ENCODE peak calls at places on chromosomes 2 and 18, in ten cellular contexts. One of them, this sample, is unnamed.

GRCh38 chr2:207491954-207492353 is 37.8 kb upstream of the CREB1 start:
- DNase-seq in cardiac fibroblast: no peak
- DNase-seq in RWPE1: no peak
- DNase-seq in neural crest cell: no peak
- DNase-seq in posterior cingulate gyrus: no peak
- DNase-seq in MCF 10A: no peak
- DNase-seq in NCI-H1417 treated with DMSO at 0.1 percent for 48 hours: no peak
- DNase-seq in NCI-H1105 treated with DMSO at 0.1 percent for 48 hours: no peak
- DNase-seq in mammary epithelial cell: no peak
- DNase-seq in Kasumi-1: no peak
- DNase-seq in this sample: no peak

GRCh38 chr2:168371273-168371992 is 84.6 kb upstream of the CERS6 start:
- DNase-seq in cardiac fibroblast: no peak
- DNase-seq in RWPE1: no peak
- DNase-seq in neural crest cell: no peak
- DNase-seq in posterior cingulate gyrus: no peak
- DNase-seq in MCF 10A: no peak
- DNase-seq in NCI-H1417 treated with DMSO at 0.1 percent for 48 hours: no peak
- DNase-seq in NCI-H1105 treated with DMSO at 0.1 percent for 48 hours: no peak
- DNase-seq in mammary epithelial cell: peak
- DNase-seq in Kasumi-1: peak
- DNase-seq in this sample: no peak

GRCh38 chr18:183769-184168 is 25.4 kb downstream of the USP14 start:
- DNase-seq in cardiac fibroblast: peak
- DNase-seq in RWPE1: peak
- DNase-seq in neural crest cell: no peak
- DNase-seq in posterior cingulate gyrus: no peak
- DNase-seq in MCF 10A: peak
- DNase-seq in NCI-H1417 treated with DMSO at 0.1 percent for 48 hours: no peak
- DNase-seq in NCI-H1105 treated with DMSO at 0.1 percent for 48 hours: peak
- DNase-seq in mammary epithelial cell: no peak
- DNase-seq in Kasumi-1: no peak
- DNase-seq in this sample: no peak

GRCh38 chr2:239693330-239693729 is 292.5 kb upstream of the HDAC4 start:
- DNase-seq in cardiac fibroblast: no peak
- DNase-seq in RWPE1: no peak
- DNase-seq in neural crest cell: no peak
- DNase-seq in posterior cingulate gyrus: peak
- DNase-seq in MCF 10A: no peak
- DNase-seq in NCI-H1417 treated with DMSO at 0.1 percent for 48 hours: no peak
- DNase-seq in NCI-H1105 treated with DMSO at 0.1 percent for 48 hours: no peak
- DNase-seq in mammary epithelial cell: no peak
- DNase-seq in Kasumi-1: no peak
- DNase-seq in this sample: no peak

GRCh38 chr18:13398631-13399030 is 180.1 kb downstream of the LDLRAD4 start:
- DNase-seq in cardiac fibroblast: no peak
- DNase-seq in RWPE1: no peak
- DNase-seq in neural crest cell: no peak
- DNase-seq in posterior cingulate gyrus: no peak
- DNase-seq in MCF 10A: no peak
- DNase-seq in NCI-H1417 treated with DMSO at 0.1 percent for 48 hours: no peak
- DNase-seq in NCI-H1105 treated with DMSO at 0.1 percent for 48 hours: no peak
- DNase-seq in mammary epithelial cell: no peak
- DNase-seq in Kasumi-1: no peak
- DNase-seq in this sample: no peak

GRCh38 chr2:95115418-95115817 is 6.2 kb downstream of the MRPS5 start:
- DNase-seq in cardiac fibroblast: peak
- DNase-seq in RWPE1: peak
- DNase-seq in neural crest cell: peak
- DNase-seq in posterior cingulate gyrus: peak
- DNase-seq in MCF 10A: peak
- DNase-seq in NCI-H1417 treated with DMSO at 0.1 percent for 48 hours: no peak
- DNase-seq in NCI-H1105 treated with DMSO at 0.1 percent for 48 hours: peak
- DNase-seq in mammary epithelial cell: peak
- DNase-seq in Kasumi-1: peak
- DNase-seq in this sample: no peak

GRCh38 chr18:23810396-23810795 is 121.1 kb downstream of the LAMA3 start:
- DNase-seq in cardiac fibroblast: no peak
- DNase-seq in RWPE1: no peak
- DNase-seq in neural crest cell: no peak
- DNase-seq in posterior cingulate gyrus: no peak
- DNase-seq in MCF 10A: no peak
- DNase-seq in NCI-H1417 treated with DMSO at 0.1 percent for 48 hours: no peak
- DNase-seq in NCI-H1105 treated with DMSO at 0.1 percent for 48 hours: no peak
- DNase-seq in mammary epithelial cell: no peak
- DNase-seq in Kasumi-1: no peak
- DNase-seq in this sample: no peak

GRCh38 chr2:27441226-27441926 is 805 bp upstream of the KRTCAP3 start:
- DNase-seq in cardiac fibroblast: no peak
- DNase-seq in RWPE1: no peak
- DNase-seq in neural crest cell: no peak
- DNase-seq in posterior cingulate gyrus: no peak
- DNase-seq in MCF 10A: no peak
- DNase-seq in NCI-H1417 treated with DMSO at 0.1 percent for 48 hours: no peak
- DNase-seq in NCI-H1105 treated with DMSO at 0.1 percent for 48 hours: no peak
- DNase-seq in mammary epithelial cell: no peak
- DNase-seq in Kasumi-1: no peak
- DNase-seq in this sample: no peak

GRCh38 chr2:178197791-178198190 is 3.5 kb downstream of the OSBPL6 start:
- DNase-seq in cardiac fibroblast: no peak
- DNase-seq in RWPE1: no peak
- DNase-seq in neural crest cell: no peak
- DNase-seq in posterior cingulate gyrus: no peak
- DNase-seq in MCF 10A: no peak
- DNase-seq in NCI-H1417 treated with DMSO at 0.1 percent for 48 hours: no peak
- DNase-seq in NCI-H1105 treated with DMSO at 0.1 percent for 48 hours: no peak
- DNase-seq in mammary epithelial cell: no peak
- DNase-seq in Kasumi-1: no peak
- DNase-seq in this sample: no peak

GRCh38 chr2:237072067-237072931 is 13.4 kb upstream of the COPS8 start:
- DNase-seq in cardiac fibroblast: peak
- DNase-seq in RWPE1: peak
- DNase-seq in neural crest cell: peak
- DNase-seq in posterior cingulate gyrus: peak
- DNase-seq in MCF 10A: peak
- DNase-seq in NCI-H1417 treated with DMSO at 0.1 percent for 48 hours: no peak
- DNase-seq in NCI-H1105 treated with DMSO at 0.1 percent for 48 hours: peak
- DNase-seq in mammary epithelial cell: peak
- DNase-seq in Kasumi-1: peak
- DNase-seq in this sample: peak

This sample was measured in substantia nigra.